ENCODE peak calls at places on chromosomes 1 and 21, in four cellular contexts. E is breast epithelium, S is ovary, N is adrenal gland. O is an unnamed sample.

GRCh38 chr1:30418426-30419245 is 304.7 kb downstream of the MATN1 start:
- DNase-seq in E (peak), S (no peak), N (no peak), O (no peak)

GRCh38 chr21:38712076-38712475 is 93.7 kb upstream of the ETS2 start:
- DNase-seq in S (no peak), N (peak), E (no peak), O (no peak)

GRCh38 chr1:36638268-36638667 is 155.6 kb upstream of the CSF3R start:
- DNase-seq in S (no peak), N (no peak), E (no peak), O (no peak)

GRCh38 chr1:211648980-211649934 is 26.2 kb downstream of the NEK2 start:
- DNase-seq in E (no peak), N (peak), S (no peak), O (no peak)

GRCh38 chr1:92515796-92516201 is 29.1 kb upstream of the GFI1 start:
- DNase-seq in S (no peak), N (no peak), E (no peak), O (no peak)

GRCh38 chr1:206766251-206766856 is 4.2 kb upstream of the IL19 start:
- DNase-seq in E (no peak), S (no peak), N (peak), O (no peak)

GRCh38 chr1:104671684-104672353 is 922.1 kb downstream of the AMY1C start:
- DNase-seq in N (no peak), S (no peak), E (no peak), O (no peak)

GRCh38 chr1:209038735-209039134 is 544.8 kb upstream of the CAMK1G start:
- DNase-seq in N (no peak), E (no peak), S (no peak), O (no peak)

GRCh38 chr1:97999320-97999719 is 78.5 kb upstream of the DPYD start:
- DNase-seq in S (no peak), N (no peak), E (no peak), O (no peak)

GRCh38 chr1:12414444-12415238 is 184.8 kb downstream of the VPS13D start:
- DNase-seq in S (no peak), E (no peak), N (no peak), O (no peak)

GRCh38 chr1:183945432-183946308 is 91.9 kb downstream of the COLGALT2 start:
- DNase-seq in S (no peak), E (no peak), N (no peak), O (no peak)

GRCh38 chr1:65055754-65056153 is 89.4 kb upstream of the JAK1 start:
- DNase-seq in S (no peak), N (peak), E (no peak), O (no peak)

GRCh38 chr1:227917081-227917950 is 30.4 kb downstream of the WNT9A start:
- DNase-seq in S (no peak), N (no peak), E (no peak), O (no peak)

GRCh38 chr1:14732726-14733052 is 134.2 kb downstream of the KAZN start:
- DNase-seq in N (no peak), S (no peak), E (no peak), O (no peak)

GRCh38 chr1:52603301-52603675 is 1.1 kb downstream of the GPX7 start:
- DNase-seq in S (peak), E (no peak), N (no peak), O (no peak)

GRCh38 chr1:221809101-221810029 is 67.5 kb upstream of the DUSP10 start:
- DNase-seq in S (no peak), E (no peak), N (no peak), O (no peak)

GRCh38 chr1:3311711-3312110 is 142.8 kb upstream of the ARHGEF16 start:
- DNase-seq in S (no peak), N (no peak), E (no peak), O (no peak)

GRCh38 chr21:44090332-44090731 is 16.9 kb upstream of the PWP2 start:
- DNase-seq in N (no peak), S (no peak), E (no peak), O (no peak)

GRCh38 chr1:108016451-108016920 is 51.5 kb upstream of the VAV3 start:
- DNase-seq in S (no peak), E (no peak), N (peak), O (no peak)

GRCh38 chr21:21159253-21159899 is 161.2 kb downstream of the NCAM2 start:
- DNase-seq in S (no peak), E (no peak), N (no peak), O (no peak)

GRCh38 chr1:223825767-223826461 is 19.8 kb downstream of the TP53BP2 start:
- DNase-seq in E (no peak), N (no peak), S (no peak), O (no peak)

GRCh38 chr1:200351826-200352549 is 57.8 kb downstream of the ZNF281 start:
- DNase-seq in E (no peak), N (no peak), S (no peak), O (no peak)

GRCh38 chr1:37464443-37464842 is 9.9 kb upstream of the ZC3H12A start:
- DNase-seq in E (no peak), N (no peak), S (no peak), O (no peak)

GRCh38 chr1:2049517-2050481 is at the start of gene PRKCZ:
- DNase-seq in N (peak), S (peak), E (peak), O (peak)
- TF ChIP-seq POLR2A in N (peak), S (no peak), E (no peak), O (no peak)

GRCh38 chr1:240091614-240092300 is at the start of gene FMN2:
- DNase-seq in N (no peak), S (peak), E (no peak), O (peak)
- TF ChIP-seq POLR2A in N (no peak), S (no peak), E (no peak), O (no peak)

GRCh38 chr1:15786581-15786980 is 20.9 kb downstream of the UQCRHL start:
- DNase-seq in N (no peak), S (peak), E (no peak), O (no peak)

GRCh38 chr1:15788624-15789301 is 18.7 kb downstream of the UQCRHL start:
- DNase-seq in N (no peak), S (no peak), E (no peak), O (no peak)

DNA sequence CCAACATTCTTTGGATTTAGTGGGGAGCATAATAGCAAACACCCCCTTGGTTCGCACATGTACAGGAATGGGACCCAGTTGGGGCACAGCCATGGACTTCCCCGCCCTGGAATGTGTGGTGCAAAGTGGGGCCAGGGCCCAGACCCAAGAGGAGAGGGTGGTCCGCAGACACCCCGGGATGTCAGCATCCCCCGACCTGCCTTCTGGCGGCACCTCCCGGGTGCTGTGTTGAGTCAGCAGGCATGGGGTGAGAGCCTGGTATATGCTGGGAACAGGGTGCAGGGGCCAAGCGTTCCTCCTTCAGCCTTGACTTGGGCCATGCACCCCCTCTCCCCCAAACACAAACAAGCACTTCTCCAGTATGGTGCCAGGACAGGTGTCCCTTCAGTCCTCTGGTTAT is 21.8 kb downstream of the UQCRHL start:
- DNase-seq in N (no peak), E (no peak), S (no peak), O (no peak)
- TF ChIP-seq POLR2A in N (no peak), E (no peak), S (no peak), O (no peak)

DNA sequence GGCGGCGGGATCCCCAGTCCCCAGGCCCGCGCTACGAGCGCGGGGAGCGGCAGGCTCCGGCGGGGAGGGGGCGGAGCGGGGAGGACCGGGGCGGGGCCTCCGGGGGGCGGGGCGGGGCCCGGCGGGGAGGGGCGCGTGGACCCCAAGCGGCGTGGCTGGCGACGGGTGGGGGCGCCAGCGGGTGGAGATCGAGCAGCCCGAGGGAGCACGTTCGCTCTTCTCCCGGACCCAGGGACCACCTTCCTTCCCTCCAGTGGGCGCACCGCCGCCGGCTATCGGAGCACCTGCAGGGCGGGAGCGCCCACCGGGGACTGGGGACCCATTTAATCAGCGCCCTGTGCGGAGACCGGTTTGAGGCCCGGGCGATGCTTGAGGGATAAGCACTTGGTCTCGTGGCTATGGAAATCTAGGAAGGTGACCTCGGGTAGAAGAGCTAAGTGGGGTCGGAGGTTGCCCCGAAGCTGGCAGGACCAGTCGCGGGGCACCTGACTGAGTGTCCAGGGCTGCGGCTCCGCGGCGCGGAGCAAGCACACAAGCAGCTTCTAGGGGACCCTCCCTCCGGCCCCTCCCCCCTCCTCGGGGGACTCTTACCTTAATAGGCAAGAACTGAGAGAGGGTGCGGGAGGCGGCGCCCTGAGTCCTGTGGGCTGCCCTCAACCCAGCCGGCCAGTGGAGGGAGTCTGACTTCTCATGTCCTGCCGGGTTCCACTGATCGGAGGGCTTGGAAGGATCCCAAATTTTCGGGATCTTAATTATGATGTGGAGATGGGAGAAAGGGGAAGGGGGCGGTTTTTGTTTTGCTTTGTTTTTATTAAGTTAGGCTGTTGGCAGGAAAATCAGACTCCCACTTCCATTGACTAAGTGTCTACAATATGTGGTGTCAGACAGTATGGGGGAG is at the start of gene TSPAN2:
- DNase-seq in S (peak), N (no peak), E (peak), O (peak)
- TF ChIP-seq POLR2A in S (no peak), N (no peak), E (no peak), O (no peak)

O was measured in GM12891.